ENCODE peak calls at places on chromosomes 13 and 19, in eight cellular contexts. One of them, this sample, is unnamed.
A peak's percentile ranks its signal among the peaks of the same experiment; 100 is the strongest.

GRCh38 chr19:13932911-13933393 is 5.3 kb downstream of the PODNL1 start:
- DNase-seq in SJSA1: no peak
- DNase-seq in left lung: no peak
- DNase-seq in left ventricle myocardium superior: no peak
- DNase-seq in CD8-positive, alpha-beta memory T cell: no peak
- DNase-seq in EL: no peak
- DNase-seq in ELR: no peak
- DNase-seq in mucosa of gallbladder: no peak
- DNase-seq in this sample: no peak

GRCh38 chr13:113634279-113635047 is 23.5 kb downstream of the ATP4B start:
- DNase-seq in SJSA1: no peak
- DNase-seq in left lung: peak; percentile 10
- DNase-seq in left ventricle myocardium superior: peak; percentile 12
- DNase-seq in CD8-positive, alpha-beta memory T cell: peak; percentile 73
- DNase-seq in EL: no peak
- DNase-seq in ELR: no peak
- DNase-seq in mucosa of gallbladder: no peak
- DNase-seq in this sample: peak; percentile 0

GRCh38 chr19:13705928-13706447 is 58.3 kb upstream of the MRI1 start:
- DNase-seq in SJSA1: no peak
- DNase-seq in left lung: no peak
- DNase-seq in left ventricle myocardium superior: no peak
- DNase-seq in CD8-positive, alpha-beta memory T cell: no peak
- DNase-seq in EL: no peak
- DNase-seq in ELR: peak; percentile 38
- DNase-seq in mucosa of gallbladder: no peak
- DNase-seq in this sample: no peak

GRCh38 chr13:60335531-60335930 is 61.5 kb upstream of the TDRD3 start:
- DNase-seq in SJSA1: no peak
- DNase-seq in left lung: no peak
- DNase-seq in left ventricle myocardium superior: no peak
- DNase-seq in CD8-positive, alpha-beta memory T cell: peak; percentile 1
- DNase-seq in EL: peak; percentile 3
- DNase-seq in ELR: peak; percentile 48
- DNase-seq in mucosa of gallbladder: no peak
- DNase-seq in this sample: no peak

GRCh38 chr19:7109678-7110289 is 40.3 kb downstream of the ZNF557 start:
- DNase-seq in SJSA1: no peak
- DNase-seq in left lung: no peak
- DNase-seq in left ventricle myocardium superior: no peak
- DNase-seq in CD8-positive, alpha-beta memory T cell: no peak
- DNase-seq in EL: peak; percentile 6
- DNase-seq in ELR: no peak
- DNase-seq in mucosa of gallbladder: no peak
- DNase-seq in this sample: no peak

GRCh38 chr13:26442541-26442940 is 114.9 kb upstream of the WASF3 start:
- DNase-seq in SJSA1: no peak
- DNase-seq in left lung: no peak
- DNase-seq in left ventricle myocardium superior: no peak
- DNase-seq in CD8-positive, alpha-beta memory T cell: no peak
- DNase-seq in EL: peak; percentile 78
- DNase-seq in ELR: peak; percentile 9
- DNase-seq in mucosa of gallbladder: no peak
- DNase-seq in this sample: no peak

GRCh38 chr13:52405767-52406494 is at the start of gene THSD1:
- DNase-seq in SJSA1: no peak
- DNase-seq in left lung: peak; percentile 59
- DNase-seq in left ventricle myocardium superior: peak; percentile 88
- DNase-seq in CD8-positive, alpha-beta memory T cell: peak; percentile 4
- DNase-seq in EL: peak; percentile 64
- DNase-seq in ELR: peak; percentile 78
- DNase-seq in mucosa of gallbladder: peak; percentile 11
- DNase-seq in this sample: peak; percentile 84

GRCh38 chr13:93628136-93628535 is 401.5 kb downstream of the GPC6 start:
- DNase-seq in SJSA1: no peak
- DNase-seq in left lung: no peak
- DNase-seq in left ventricle myocardium superior: no peak
- DNase-seq in CD8-positive, alpha-beta memory T cell: no peak
- DNase-seq in EL: no peak
- DNase-seq in ELR: no peak
- DNase-seq in mucosa of gallbladder: no peak
- DNase-seq in this sample: no peak

GRCh38 chr19:51367565-51368365 is 1.0 kb downstream of the CLDND2 start:
- DNase-seq in SJSA1: peak; percentile 100
- DNase-seq in left lung: peak; percentile 100
- DNase-seq in left ventricle myocardium superior: peak; percentile 99
- DNase-seq in CD8-positive, alpha-beta memory T cell: peak; percentile 91
- DNase-seq in EL: peak; percentile 99
- DNase-seq in ELR: peak; percentile 98
- DNase-seq in mucosa of gallbladder: peak; percentile 99
- DNase-seq in this sample: peak; percentile 99

GRCh38 chr19:18972301-18972831 is 31.3 kb upstream of the HOMER3 start:
- DNase-seq in SJSA1: no peak
- DNase-seq in left lung: peak; percentile 37
- DNase-seq in left ventricle myocardium superior: peak; percentile 37
- DNase-seq in CD8-positive, alpha-beta memory T cell: no peak
- DNase-seq in EL: peak; percentile 56
- DNase-seq in ELR: peak; percentile 73
- DNase-seq in mucosa of gallbladder: no peak
- DNase-seq in this sample: no peak